ENCODE peak calls at places on chromosomes 12 and 14, in ten cellular contexts. P, I, E, F, T, N, A, C, Y and X are unnamed samples.

GRCh38 chr12:60501124-60501729 is 905.4 kb downstream of the SLC16A7 start:
- DNase-seq in N (no peak), C (no peak), I (no peak), E (no peak), T (no peak), A (peak; percentile 1), P (no peak), F (no peak), Y (no peak), X (no peak)

GRCh38 chr12:102172436-102172835 is 25.2 kb downstream of the PMCH start:
- DNase-seq in C (no peak), Y (no peak), A (no peak), F (no peak), P (no peak), N (no peak), T (no peak), I (no peak), E (no peak), X (no peak)

GRCh38 chr12:6430124-6430989 is 14.4 kb upstream of the CD27 start:
- DNase-seq in A (peak; percentile 90), C (peak; percentile 41), F (peak; percentile 84), I (peak; percentile 68), E (no peak), Y (peak; percentile 95), T (peak; percentile 97), N (no peak), P (peak; percentile 76), X (peak; percentile 73)

GRCh38 chr12:63206908-63207307 is 55.9 kb upstream of the AVPR1A start:
- DNase-seq in T (no peak), F (peak; percentile 19), P (no peak), A (peak; percentile 67), N (no peak), I (no peak), C (no peak), Y (peak; percentile 93), E (no peak), X (no peak)

GRCh38 chr12:10288989-10289388 is 18.7 kb upstream of the KLRD1 start:
- DNase-seq in Y (no peak), A (no peak), F (no peak), C (peak; percentile 14), P (no peak), I (no peak), E (no peak), T (no peak), N (no peak), X (no peak)

GRCh38 chr12:110200124-110200417 is 75.9 kb downstream of the IFT81 start:
- DNase-seq in T (no peak), P (no peak), F (no peak), A (no peak), Y (no peak), I (no peak), N (no peak), E (no peak), C (no peak), X (no peak)

GRCh38 chr12:54444202-54444601 is 25.1 kb upstream of the ITGA5 start:
- DNase-seq in Y (no peak), T (no peak), E (no peak), P (no peak), F (no peak), N (no peak), C (no peak), I (no peak), A (no peak), X (no peak)

GRCh38 chr12:61993734-61994345 is 266.4 kb upstream of the USP15 start:
- DNase-seq in N (no peak), A (peak; percentile 32), I (no peak), T (no peak), C (peak; percentile 22), F (no peak), Y (no peak), E (no peak), P (peak; percentile 48), X (peak; percentile 41)

GRCh38 chr14:52923902-52924575 is 26.8 kb downstream of the FERMT2 start:
- DNase-seq in Y (no peak), I (no peak), F (no peak), N (no peak), A (no peak), C (no peak), E (no peak), T (no peak), P (no peak), X (peak; percentile 16)

GRCh38 chr12:47886471-47887240 is 18.1 kb downstream of the VDR start:
- DNase-seq in Y (no peak), T (no peak), F (no peak), A (no peak), C (no peak), E (no peak), P (no peak), N (no peak), I (no peak), X (no peak)

GRCh38 chr14:96177766-96178377 is 26.8 kb upstream of the BDKRB2 start:
- DNase-seq in E (no peak), F (no peak), A (peak; percentile 50), Y (no peak), C (no peak), T (no peak), I (no peak), N (no peak), P (no peak), X (no peak)

GRCh38 chr14:50769893-50770500 is 61.0 kb downstream of the NIN start:
- DNase-seq in Y (no peak), A (no peak), I (no peak), T (no peak), E (no peak), F (no peak), N (no peak), P (no peak), C (no peak), X (no peak)

GRCh38 chr14:50768220-50768619 is 62.7 kb downstream of the NIN start:
- DNase-seq in T (no peak), I (no peak), Y (no peak), P (no peak), F (no peak), C (no peak), A (no peak), E (no peak), N (no peak), X (no peak)

GRCh38 chr14:50770586-50770985 is 60.4 kb downstream of the NIN start:
- DNase-seq in P (no peak), E (no peak), N (no peak), C (no peak), I (no peak), A (peak; percentile 57), T (no peak), F (no peak), Y (no peak), X (no peak)

GRCh38 chr14:50766338-50766886 is 64.5 kb downstream of the NIN start:
- DNase-seq in T (peak; percentile 71), Y (no peak), I (no peak), E (no peak), C (no peak), N (no peak), A (no peak), F (no peak), P (no peak), X (no peak)

GRCh38 chr14:50768693-50769092 is 62.3 kb downstream of the NIN start:
- DNase-seq in T (no peak), A (no peak), P (no peak), I (no peak), C (no peak), F (no peak), N (no peak), Y (no peak), E (no peak), X (no peak)
- H3K36me3 ChIP-seq in T (peaks cover under 1% of the 10 kb centered on the region), A (peaks cover 16% of the 10 kb centered on the region), P (peaks cover 27% of the 10 kb centered on the region), I (peaks cover 97% of the 10 kb centered on the region), C (peaks cover 97% of the 10 kb centered on the region), F (peaks cover 62% of the 10 kb centered on the region), N (peaks cover 58% of the 10 kb centered on the region), Y (peaks cover 43% of the 10 kb centered on the region), E (peaks cover 70% of the 10 kb centered on the region), X (peaks cover 82% of the 10 kb centered on the region)

GRCh38 chr12:14959916-14960315 is 1.5 kb downstream of the ARHGDIB start:
- DNase-seq in A (no peak), C (no peak), T (no peak), E (no peak), P (no peak), I (peak; percentile 48), F (no peak), N (no peak), Y (no peak), X (no peak)
- H3K4me1 ChIP-seq in A (peaks cover 19% of the 10 kb centered on the region), C (peaks cover 62% of the 10 kb centered on the region), T (peaks cover 24% of the 10 kb centered on the region), E (peaks cover 48% of the 10 kb centered on the region), P (no peaks in the 10 kb centered on the region), I (peaks cover 89% of the 10 kb centered on the region), F (peaks cover 5% of the 10 kb centered on the region), N (peaks cover 63% of the 10 kb centered on the region), Y (peaks cover 18% of the 10 kb centered on the region), X (peaks cover 66% of the 10 kb centered on the region)

GRCh38 chr12:126346087-126346486 is 1280.9 kb downstream of the AACS start:
- DNase-seq in A (no peak), I (no peak), E (no peak), P (no peak), N (no peak), F (no peak), T (no peak), C (no peak), Y (no peak), X (no peak)

GRCh38 chr12:126347421-126347820 is 1282.2 kb downstream of the AACS start:
- DNase-seq in E (no peak), Y (no peak), I (no peak), P (no peak), F (no peak), C (no peak), T (no peak), A (no peak), N (no peak), X (no peak)

GRCh38 chr12:126343352-126343751 is 1278.1 kb downstream of the AACS start:
- DNase-seq in Y (no peak), C (no peak), A (no peak), I (no peak), E (no peak), T (no peak), N (no peak), P (no peak), F (no peak), X (no peak)

GRCh38 chr12:126338031-126338441 is 1272.8 kb downstream of the AACS start:
- DNase-seq in Y (no peak), E (no peak), N (no peak), F (no peak), A (no peak), C (no peak), I (no peak), P (no peak), T (no peak), X (no peak)

DNA sequence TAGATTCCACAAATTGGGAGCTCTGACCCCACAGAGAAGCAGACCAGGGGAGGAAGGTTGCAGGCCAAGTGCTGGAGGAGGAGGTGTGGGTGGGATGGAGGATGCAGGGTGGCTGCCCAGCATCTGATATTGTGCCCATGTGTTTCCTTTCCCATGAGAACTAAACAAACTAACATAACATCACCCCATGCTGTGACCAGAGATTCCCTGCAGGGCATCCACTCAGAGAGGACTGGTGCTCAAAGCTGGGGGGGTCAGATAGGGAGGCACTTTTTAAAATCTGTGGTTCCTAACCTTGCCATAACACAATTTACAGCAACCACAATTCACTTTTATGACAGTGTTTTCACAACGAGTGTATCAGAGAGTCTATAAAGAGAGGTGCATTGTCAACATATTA is 1277.6 kb downstream of the AACS start:
- DNase-seq in C (no peak), N (no peak), T (no peak), I (no peak), E (no peak), Y (no peak), A (no peak), F (no peak), P (no peak), X (no peak)
- H3K36me3 ChIP-seq in C (no peaks in the 10 kb centered on the region), N (no peaks in the 10 kb centered on the region), T (no peaks in the 10 kb centered on the region), I (no peaks in the 10 kb centered on the region), E (no peaks in the 10 kb centered on the region), Y (no peaks in the 10 kb centered on the region), A (no peaks in the 10 kb centered on the region), F (no peaks in the 10 kb centered on the region), P (no peaks in the 10 kb centered on the region), X (no peaks in the 10 kb centered on the region)

GRCh38 chr12:108538796-108539195 is 22.2 kb downstream of the SART3 start:
- DNase-seq in F (no peak), T (no peak), C (no peak), I (no peak), Y (no peak), P (no peak), A (no peak), N (no peak), E (no peak), X (no peak)
- H3K4me1 ChIP-seq in F (no peaks in the 10 kb centered on the region), T (no peaks in the 10 kb centered on the region), C (peaks cover 43% of the 10 kb centered on the region), I (peaks cover 6% of the 10 kb centered on the region), Y (peaks cover 13% of the 10 kb centered on the region), P (peaks cover 6% of the 10 kb centered on the region), A (peaks cover 2% of the 10 kb centered on the region), N (peaks cover 7% of the 10 kb centered on the region), E (no peaks in the 10 kb centered on the region), X (no peaks in the 10 kb centered on the region)